ENCODE peak calls at places on chromosomes 2 and 18, in eight cellular contexts. H is caudate nucleus; N is spleen; C is small intestine; V is RWPE2; W is GM23338; X is CD8-positive, alpha-beta memory T cell; I is DND-41. Z is an unnamed sample.

GRCh38 chr2:86284401-86284841 is 53.0 kb downstream of the REEP1 start:
- DNase-seq in V (no peak), X (no peak), N (no peak), H (no peak), W (no peak), I (no peak), C (no peak), Z (no peak)

GRCh38 chr2:191688934-191689695 is 11.2 kb downstream of the NABP1 start:
- DNase-seq in X (no peak), C (peak; percentile 80), I (no peak), H (no peak), W (peak; percentile 9), V (no peak), N (no peak), Z (no peak)

GRCh38 chr2:109612991-109613921 is 510 bp downstream of the SEPTIN10 start:
- DNase-seq in I (no peak), H (no peak), X (no peak), N (no peak), C (peak; percentile 58), W (peak; percentile 55), V (no peak), Z (no peak)

GRCh38 chr2:240151477-240152031 is 11.1 kb upstream of the OTOS start:
- DNase-seq in H (no peak), W (no peak), V (no peak), C (no peak), X (peak; percentile 26), N (no peak), I (no peak), Z (no peak)

GRCh38 chr2:216714412-216714775 is 19.0 kb upstream of the IGFBP5 start:
- DNase-seq in X (no peak), C (no peak), W (no peak), H (no peak), I (no peak), N (no peak), V (no peak), Z (no peak)

GRCh38 chr18:62957885-62958472 is 242.6 kb downstream of the PHLPP1 start:
- DNase-seq in V (no peak), N (no peak), W (peak; percentile 79), I (peak; percentile 45), X (no peak), C (peak; percentile 47), H (no peak), Z (no peak)

GRCh38 chr2:7766302-7766701 is 849.1 kb downstream of the RNF144A start:
- DNase-seq in V (no peak), H (no peak), W (no peak), I (no peak), C (no peak), X (no peak), N (no peak), Z (no peak)

GRCh38 chr2:150571121-150571520 is 83.7 kb upstream of the RND3 start:
- DNase-seq in C (no peak), X (no peak), H (no peak), I (no peak), N (no peak), W (no peak), V (no peak), Z (no peak)

GRCh38 chr2:21519821-21520220 is 396.1 kb downstream of the TDRD15 start:
- DNase-seq in W (no peak), X (no peak), N (no peak), H (no peak), V (no peak), I (no peak), C (no peak), Z (no peak)

GRCh38 chr2:189534854-189535253 is 45.7 kb downstream of the SLC40A1 start:
- DNase-seq in H (no peak), X (no peak), V (no peak), N (no peak), C (no peak), W (no peak), I (no peak), Z (no peak)

GRCh38 chr2:202545523-202545922 is 89.2 kb upstream of the FAM117B start:
- DNase-seq in W (no peak), V (no peak), N (no peak), C (no peak), H (no peak), X (no peak), I (no peak), Z (no peak)

GRCh38 chr2:231396058-231396821 is 730 bp downstream of the B3GNT7 start:
- DNase-seq in N (no peak), V (no peak), X (no peak), W (no peak), H (no peak), I (no peak), C (peak; percentile 46), Z (no peak)

GRCh38 chr2:158496986-158497385 is 40.2 kb downstream of the PKP4 start:
- DNase-seq in N (no peak), C (no peak), X (no peak), W (peak; percentile 38), V (no peak), I (no peak), H (no peak), Z (no peak)

GRCh38 chr2:158498043-158498748 is 41.4 kb downstream of the PKP4 start:
- DNase-seq in I (no peak), C (no peak), V (no peak), N (no peak), W (no peak), H (no peak), X (no peak), Z (no peak)

GRCh38 chr2:158499383-158499782 is 42.6 kb downstream of the PKP4 start:
- DNase-seq in X (no peak), N (no peak), V (no peak), H (no peak), W (no peak), C (no peak), I (no peak), Z (no peak)

GRCh38 chr2:158498749-158499136 is 42.0 kb downstream of the PKP4 start:
- DNase-seq in N (no peak), X (no peak), H (no peak), V (no peak), I (no peak), W (no peak), C (no peak), Z (no peak)

GRCh38 chr2:158497486-158497885 is 40.7 kb downstream of the PKP4 start:
- DNase-seq in H (no peak), X (no peak), C (peak; percentile 39), W (no peak), N (no peak), V (no peak), I (no peak), Z (no peak)
- H3K27ac ChIP-seq in H (no peak overlapping the region), X (no peak overlapping the region), C (no peak overlapping the region), W (peak overlapping the region; percentile 85), N (no peak overlapping the region), V (peak overlapping the region; percentile 40), I (no peak overlapping the region), Z (no peak overlapping the region)

GRCh38 chr2:98761909-98762308 is 31.0 kb upstream of the MGAT4A start:
- DNase-seq in V (no peak), N (no peak), X (no peak), I (no peak), W (no peak), H (no peak), C (no peak), Z (no peak)
- H3K27ac ChIP-seq in V (no peak overlapping the region), N (no peak overlapping the region), X (no peak overlapping the region), I (peak overlapping the region; percentile 66), W (no peak overlapping the region), H (peak overlapping the region; percentile 46), C (no peak overlapping the region), Z (no peak overlapping the region)

GRCh38 chr2:437772-438393 is 150.0 kb upstream of the ALKAL2 start:
- DNase-seq in C (peak; percentile 60), N (peak; percentile 92), W (peak; percentile 28), I (peak; percentile 79), H (no peak), V (no peak), X (peak; percentile 88), Z (no peak)
- H3K27ac ChIP-seq in C (peak overlapping the region; percentile 75), N (peak overlapping the region; percentile 79), W (no peak overlapping the region), I (peak overlapping the region; percentile 45), H (no peak overlapping the region), V (no peak overlapping the region), X (peak overlapping the region; percentile 58), Z (no peak overlapping the region)

GRCh38 chr2:107025869-107026380 is 140.0 kb upstream of the ST6GAL2 start:
- DNase-seq in W (no peak), X (no peak), N (no peak), C (no peak), V (no peak), H (no peak), I (no peak), Z (no peak)

GRCh38 chr2:107025291-107025857 is 139.4 kb upstream of the ST6GAL2 start:
- DNase-seq in H (no peak), X (no peak), C (no peak), N (no peak), V (no peak), I (no peak), W (no peak), Z (no peak)

GRCh38 chr2:107027797-107028196 is 141.8 kb upstream of the ST6GAL2 start:
- DNase-seq in C (no peak), W (no peak), I (no peak), X (no peak), V (no peak), H (no peak), N (no peak), Z (no peak)

DNA sequence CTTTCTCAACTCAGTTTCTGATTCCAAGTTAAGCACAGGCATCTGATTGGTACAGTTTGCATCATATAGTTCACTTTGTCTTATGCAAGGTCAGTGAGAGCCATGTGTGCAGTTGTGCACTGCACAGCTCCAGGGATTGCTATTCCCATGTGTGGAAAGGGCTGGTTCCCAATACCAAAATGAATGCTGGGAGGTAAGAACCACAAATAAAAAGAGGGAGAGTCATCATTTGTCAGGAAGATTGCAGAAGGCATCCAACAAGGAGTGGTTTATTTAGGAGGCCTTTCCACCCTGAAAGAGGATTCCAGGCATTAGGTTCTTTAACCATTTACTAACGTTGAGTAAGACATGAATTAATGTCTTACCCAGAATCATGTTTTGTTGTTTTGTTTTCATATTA is 141.2 kb upstream of the ST6GAL2 start:
- DNase-seq in W (no peak), N (no peak), V (no peak), I (no peak), C (no peak), H (no peak), X (no peak), Z (no peak)
- H3K27ac ChIP-seq in W (no peak overlapping the region), N (no peak overlapping the region), V (peak overlapping the region; percentile 54), I (no peak overlapping the region), C (no peak overlapping the region), H (no peak overlapping the region), X (no peak overlapping the region), Z (no peak overlapping the region)

Z was measured in thoracic aorta.